ENCODE peak calls at places on chromosomes 7 and 10, in ten cellular contexts. One of them, this sample, is unnamed.

GRCh38 chr10:19412531-19412930 is 363.9 kb downstream of the MALRD1 start:
- DNase-seq in stimulated activated CD4-positive, alpha-beta T cell treated with anti-CD3 and anti-CD28 coated beads, TNF-alpha, amount 100 ng/mL, for 48 hours: no peak
- DNase-seq in fibroblast of the aortic adventitia: peak
- DNase-seq in EL: no peak
- DNase-seq in AG04450: peak
- DNase-seq in activated CD4-positive, alpha-beta T cell treated with anti-CD3 and anti-CD28 coated beads, Interleukin-2, amount 10 ng/mL, durations not matched to agents 7 days and 5 days: no peak
- DNase-seq in NCI-H524: no peak
- DNase-seq in stimulated activated naive B cell treated with anti-CD40 and anti-IgM and Interleukin-4, amounts not matched to agents 10 μg/mL and 1 μg/mL and 100 μg/mL, for 72 hours: no peak
- DNase-seq in activated gamma-delta T cell treated with Interleukin-2 at 50 U/mL for 16 hours: no peak
- DNase-seq in AG09309: no peak
- DNase-seq in this sample: no peak

GRCh38 chr7:112160130-112160770 is 45.9 kb downstream of the DOCK4 start:
- DNase-seq in stimulated activated CD4-positive, alpha-beta T cell treated with anti-CD3 and anti-CD28 coated beads, TNF-alpha, amount 100 ng/mL, for 48 hours: no peak
- DNase-seq in fibroblast of the aortic adventitia: peak
- DNase-seq in EL: no peak
- DNase-seq in AG04450: peak
- DNase-seq in activated CD4-positive, alpha-beta T cell treated with anti-CD3 and anti-CD28 coated beads, Interleukin-2, amount 10 ng/mL, durations not matched to agents 7 days and 5 days: no peak
- DNase-seq in NCI-H524: no peak
- DNase-seq in stimulated activated naive B cell treated with anti-CD40 and anti-IgM and Interleukin-4, amounts not matched to agents 10 μg/mL and 1 μg/mL and 100 μg/mL, for 72 hours: no peak
- DNase-seq in activated gamma-delta T cell treated with Interleukin-2 at 50 U/mL for 16 hours: no peak
- DNase-seq in AG09309: no peak
- DNase-seq in this sample: no peak

GRCh38 chr7:2947381-2947780 is 96.3 kb downstream of the CARD11 start:
- DNase-seq in stimulated activated CD4-positive, alpha-beta T cell treated with anti-CD3 and anti-CD28 coated beads, TNF-alpha, amount 100 ng/mL, for 48 hours: no peak
- DNase-seq in fibroblast of the aortic adventitia: no peak
- DNase-seq in EL: no peak
- DNase-seq in AG04450: no peak
- DNase-seq in activated CD4-positive, alpha-beta T cell treated with anti-CD3 and anti-CD28 coated beads, Interleukin-2, amount 10 ng/mL, durations not matched to agents 7 days and 5 days: no peak
- DNase-seq in NCI-H524: no peak
- DNase-seq in stimulated activated naive B cell treated with anti-CD40 and anti-IgM and Interleukin-4, amounts not matched to agents 10 μg/mL and 1 μg/mL and 100 μg/mL, for 72 hours: no peak
- DNase-seq in activated gamma-delta T cell treated with Interleukin-2 at 50 U/mL for 16 hours: no peak
- DNase-seq in AG09309: no peak
- DNase-seq in this sample: no peak

GRCh38 chr7:136883046-136883445 is 14.6 kb downstream of the CHRM2 start:
- DNase-seq in stimulated activated CD4-positive, alpha-beta T cell treated with anti-CD3 and anti-CD28 coated beads, TNF-alpha, amount 100 ng/mL, for 48 hours: no peak
- DNase-seq in fibroblast of the aortic adventitia: no peak
- DNase-seq in EL: peak
- DNase-seq in AG04450: no peak
- DNase-seq in activated CD4-positive, alpha-beta T cell treated with anti-CD3 and anti-CD28 coated beads, Interleukin-2, amount 10 ng/mL, durations not matched to agents 7 days and 5 days: no peak
- DNase-seq in NCI-H524: no peak
- DNase-seq in stimulated activated naive B cell treated with anti-CD40 and anti-IgM and Interleukin-4, amounts not matched to agents 10 μg/mL and 1 μg/mL and 100 μg/mL, for 72 hours: no peak
- DNase-seq in activated gamma-delta T cell treated with Interleukin-2 at 50 U/mL for 16 hours: no peak
- DNase-seq in AG09309: no peak
- DNase-seq in this sample: no peak

GRCh38 chr7:11516328-11516727 is 315.7 kb downstream of the THSD7A start:
- DNase-seq in stimulated activated CD4-positive, alpha-beta T cell treated with anti-CD3 and anti-CD28 coated beads, TNF-alpha, amount 100 ng/mL, for 48 hours: no peak
- DNase-seq in fibroblast of the aortic adventitia: no peak
- DNase-seq in EL: no peak
- DNase-seq in AG04450: no peak
- DNase-seq in activated CD4-positive, alpha-beta T cell treated with anti-CD3 and anti-CD28 coated beads, Interleukin-2, amount 10 ng/mL, durations not matched to agents 7 days and 5 days: no peak
- DNase-seq in NCI-H524: no peak
- DNase-seq in stimulated activated naive B cell treated with anti-CD40 and anti-IgM and Interleukin-4, amounts not matched to agents 10 μg/mL and 1 μg/mL and 100 μg/mL, for 72 hours: no peak
- DNase-seq in activated gamma-delta T cell treated with Interleukin-2 at 50 U/mL for 16 hours: no peak
- DNase-seq in AG09309: no peak
- DNase-seq in this sample: no peak

GRCh38 chr7:66099232-66099550 is 15.5 kb upstream of the CRCP start:
- DNase-seq in stimulated activated CD4-positive, alpha-beta T cell treated with anti-CD3 and anti-CD28 coated beads, TNF-alpha, amount 100 ng/mL, for 48 hours: no peak
- DNase-seq in fibroblast of the aortic adventitia: peak
- DNase-seq in EL: peak
- DNase-seq in AG04450: no peak
- DNase-seq in activated CD4-positive, alpha-beta T cell treated with anti-CD3 and anti-CD28 coated beads, Interleukin-2, amount 10 ng/mL, durations not matched to agents 7 days and 5 days: no peak
- DNase-seq in NCI-H524: no peak
- DNase-seq in stimulated activated naive B cell treated with anti-CD40 and anti-IgM and Interleukin-4, amounts not matched to agents 10 μg/mL and 1 μg/mL and 100 μg/mL, for 72 hours: no peak
- DNase-seq in activated gamma-delta T cell treated with Interleukin-2 at 50 U/mL for 16 hours: no peak
- DNase-seq in AG09309: no peak
- DNase-seq in this sample: no peak

GRCh38 chr7:120996333-120996982 is 7.9 kb downstream of the CPED1 start:
- DNase-seq in stimulated activated CD4-positive, alpha-beta T cell treated with anti-CD3 and anti-CD28 coated beads, TNF-alpha, amount 100 ng/mL, for 48 hours: no peak
- DNase-seq in fibroblast of the aortic adventitia: peak
- DNase-seq in EL: peak
- DNase-seq in AG04450: peak
- DNase-seq in activated CD4-positive, alpha-beta T cell treated with anti-CD3 and anti-CD28 coated beads, Interleukin-2, amount 10 ng/mL, durations not matched to agents 7 days and 5 days: peak
- DNase-seq in NCI-H524: no peak
- DNase-seq in stimulated activated naive B cell treated with anti-CD40 and anti-IgM and Interleukin-4, amounts not matched to agents 10 μg/mL and 1 μg/mL and 100 μg/mL, for 72 hours: no peak
- DNase-seq in activated gamma-delta T cell treated with Interleukin-2 at 50 U/mL for 16 hours: peak
- DNase-seq in AG09309: peak
- DNase-seq in this sample: no peak

GRCh38 chr10:51706225-51706624 is 6.8 kb upstream of the CSTF2T start:
- DNase-seq in stimulated activated CD4-positive, alpha-beta T cell treated with anti-CD3 and anti-CD28 coated beads, TNF-alpha, amount 100 ng/mL, for 48 hours: no peak
- DNase-seq in fibroblast of the aortic adventitia: peak
- DNase-seq in EL: no peak
- DNase-seq in AG04450: peak
- DNase-seq in activated CD4-positive, alpha-beta T cell treated with anti-CD3 and anti-CD28 coated beads, Interleukin-2, amount 10 ng/mL, durations not matched to agents 7 days and 5 days: no peak
- DNase-seq in NCI-H524: no peak
- DNase-seq in stimulated activated naive B cell treated with anti-CD40 and anti-IgM and Interleukin-4, amounts not matched to agents 10 μg/mL and 1 μg/mL and 100 μg/mL, for 72 hours: no peak
- DNase-seq in activated gamma-delta T cell treated with Interleukin-2 at 50 U/mL for 16 hours: no peak
- DNase-seq in AG09309: peak
- DNase-seq in this sample: no peak

GRCh38 chr7:94115316-94115715 is 111.2 kb upstream of the BET1 start:
- DNase-seq in stimulated activated CD4-positive, alpha-beta T cell treated with anti-CD3 and anti-CD28 coated beads, TNF-alpha, amount 100 ng/mL, for 48 hours: no peak
- DNase-seq in fibroblast of the aortic adventitia: peak
- DNase-seq in EL: peak
- DNase-seq in AG04450: no peak
- DNase-seq in activated CD4-positive, alpha-beta T cell treated with anti-CD3 and anti-CD28 coated beads, Interleukin-2, amount 10 ng/mL, durations not matched to agents 7 days and 5 days: no peak
- DNase-seq in NCI-H524: no peak
- DNase-seq in stimulated activated naive B cell treated with anti-CD40 and anti-IgM and Interleukin-4, amounts not matched to agents 10 μg/mL and 1 μg/mL and 100 μg/mL, for 72 hours: no peak
- DNase-seq in activated gamma-delta T cell treated with Interleukin-2 at 50 U/mL for 16 hours: no peak
- DNase-seq in AG09309: no peak
- DNase-seq in this sample: no peak

GRCh38 chr7:47801423-47801822 is 146.8 kb downstream of the PKD1L1 start:
- DNase-seq in stimulated activated CD4-positive, alpha-beta T cell treated with anti-CD3 and anti-CD28 coated beads, TNF-alpha, amount 100 ng/mL, for 48 hours: no peak
- DNase-seq in fibroblast of the aortic adventitia: no peak
- DNase-seq in EL: no peak
- DNase-seq in AG04450: no peak
- DNase-seq in activated CD4-positive, alpha-beta T cell treated with anti-CD3 and anti-CD28 coated beads, Interleukin-2, amount 10 ng/mL, durations not matched to agents 7 days and 5 days: no peak
- DNase-seq in NCI-H524: no peak
- DNase-seq in stimulated activated naive B cell treated with anti-CD40 and anti-IgM and Interleukin-4, amounts not matched to agents 10 μg/mL and 1 μg/mL and 100 μg/mL, for 72 hours: no peak
- DNase-seq in activated gamma-delta T cell treated with Interleukin-2 at 50 U/mL for 16 hours: no peak
- DNase-seq in AG09309: no peak
- DNase-seq in this sample: no peak

GRCh38 chr7:38535013-38535412 is 96.2 kb downstream of the AMPH start:
- DNase-seq in stimulated activated CD4-positive, alpha-beta T cell treated with anti-CD3 and anti-CD28 coated beads, TNF-alpha, amount 100 ng/mL, for 48 hours: no peak
- DNase-seq in fibroblast of the aortic adventitia: no peak
- DNase-seq in EL: no peak
- DNase-seq in AG04450: no peak
- DNase-seq in activated CD4-positive, alpha-beta T cell treated with anti-CD3 and anti-CD28 coated beads, Interleukin-2, amount 10 ng/mL, durations not matched to agents 7 days and 5 days: no peak
- DNase-seq in NCI-H524: no peak
- DNase-seq in stimulated activated naive B cell treated with anti-CD40 and anti-IgM and Interleukin-4, amounts not matched to agents 10 μg/mL and 1 μg/mL and 100 μg/mL, for 72 hours: no peak
- DNase-seq in activated gamma-delta T cell treated with Interleukin-2 at 50 U/mL for 16 hours: no peak
- DNase-seq in AG09309: no peak
- DNase-seq in this sample: no peak

GRCh38 chr7:127655720-127656119 is 3.7 kb downstream of the SND1 start:
- DNase-seq in stimulated activated CD4-positive, alpha-beta T cell treated with anti-CD3 and anti-CD28 coated beads, TNF-alpha, amount 100 ng/mL, for 48 hours: no peak
- DNase-seq in fibroblast of the aortic adventitia: no peak
- DNase-seq in EL: no peak
- DNase-seq in AG04450: no peak
- DNase-seq in activated CD4-positive, alpha-beta T cell treated with anti-CD3 and anti-CD28 coated beads, Interleukin-2, amount 10 ng/mL, durations not matched to agents 7 days and 5 days: no peak
- DNase-seq in NCI-H524: no peak
- DNase-seq in stimulated activated naive B cell treated with anti-CD40 and anti-IgM and Interleukin-4, amounts not matched to agents 10 μg/mL and 1 μg/mL and 100 μg/mL, for 72 hours: no peak
- DNase-seq in activated gamma-delta T cell treated with Interleukin-2 at 50 U/mL for 16 hours: no peak
- DNase-seq in AG09309: no peak
- DNase-seq in this sample: no peak

GRCh38 chr7:30731619-30732018 is 20.3 kb upstream of the INMT start:
- DNase-seq in stimulated activated CD4-positive, alpha-beta T cell treated with anti-CD3 and anti-CD28 coated beads, TNF-alpha, amount 100 ng/mL, for 48 hours: no peak
- DNase-seq in fibroblast of the aortic adventitia: no peak
- DNase-seq in EL: no peak
- DNase-seq in AG04450: no peak
- DNase-seq in activated CD4-positive, alpha-beta T cell treated with anti-CD3 and anti-CD28 coated beads, Interleukin-2, amount 10 ng/mL, durations not matched to agents 7 days and 5 days: no peak
- DNase-seq in NCI-H524: peak
- DNase-seq in stimulated activated naive B cell treated with anti-CD40 and anti-IgM and Interleukin-4, amounts not matched to agents 10 μg/mL and 1 μg/mL and 100 μg/mL, for 72 hours: no peak
- DNase-seq in activated gamma-delta T cell treated with Interleukin-2 at 50 U/mL for 16 hours: no peak
- DNase-seq in AG09309: no peak
- DNase-seq in this sample: peak

GRCh38 chr10:54139819-54140428 is 661.1 kb downstream of the PCDH15 start:
- DNase-seq in stimulated activated CD4-positive, alpha-beta T cell treated with anti-CD3 and anti-CD28 coated beads, TNF-alpha, amount 100 ng/mL, for 48 hours: no peak
- DNase-seq in fibroblast of the aortic adventitia: no peak
- DNase-seq in EL: no peak
- DNase-seq in AG04450: no peak
- DNase-seq in activated CD4-positive, alpha-beta T cell treated with anti-CD3 and anti-CD28 coated beads, Interleukin-2, amount 10 ng/mL, durations not matched to agents 7 days and 5 days: no peak
- DNase-seq in NCI-H524: no peak
- DNase-seq in stimulated activated naive B cell treated with anti-CD40 and anti-IgM and Interleukin-4, amounts not matched to agents 10 μg/mL and 1 μg/mL and 100 μg/mL, for 72 hours: no peak
- DNase-seq in activated gamma-delta T cell treated with Interleukin-2 at 50 U/mL for 16 hours: no peak
- DNase-seq in AG09309: no peak
- DNase-seq in this sample: no peak

GRCh38 chr7:155166108-155166507 is 96.0 kb downstream of the HTR5A start:
- DNase-seq in stimulated activated CD4-positive, alpha-beta T cell treated with anti-CD3 and anti-CD28 coated beads, TNF-alpha, amount 100 ng/mL, for 48 hours: no peak
- DNase-seq in fibroblast of the aortic adventitia: peak
- DNase-seq in EL: no peak
- DNase-seq in AG04450: no peak
- DNase-seq in activated CD4-positive, alpha-beta T cell treated with anti-CD3 and anti-CD28 coated beads, Interleukin-2, amount 10 ng/mL, durations not matched to agents 7 days and 5 days: no peak
- DNase-seq in NCI-H524: peak
- DNase-seq in stimulated activated naive B cell treated with anti-CD40 and anti-IgM and Interleukin-4, amounts not matched to agents 10 μg/mL and 1 μg/mL and 100 μg/mL, for 72 hours: no peak
- DNase-seq in activated gamma-delta T cell treated with Interleukin-2 at 50 U/mL for 16 hours: no peak
- DNase-seq in AG09309: no peak
- DNase-seq in this sample: no peak

GRCh38 chr10:70672165-70672992 is at the start of gene ADAMTS14:
- DNase-seq in stimulated activated CD4-positive, alpha-beta T cell treated with anti-CD3 and anti-CD28 coated beads, TNF-alpha, amount 100 ng/mL, for 48 hours: no peak
- DNase-seq in fibroblast of the aortic adventitia: peak
- DNase-seq in EL: peak
- DNase-seq in AG04450: no peak
- DNase-seq in activated CD4-positive, alpha-beta T cell treated with anti-CD3 and anti-CD28 coated beads, Interleukin-2, amount 10 ng/mL, durations not matched to agents 7 days and 5 days: no peak
- DNase-seq in NCI-H524: no peak
- DNase-seq in stimulated activated naive B cell treated with anti-CD40 and anti-IgM and Interleukin-4, amounts not matched to agents 10 μg/mL and 1 μg/mL and 100 μg/mL, for 72 hours: no peak
- DNase-seq in activated gamma-delta T cell treated with Interleukin-2 at 50 U/mL for 16 hours: peak
- DNase-seq in AG09309: no peak
- DNase-seq in this sample: no peak

GRCh38 chr10:62916157-62916603 is 100.0 kb upstream of the EGR2 start:
- DNase-seq in stimulated activated CD4-positive, alpha-beta T cell treated with anti-CD3 and anti-CD28 coated beads, TNF-alpha, amount 100 ng/mL, for 48 hours: no peak
- DNase-seq in fibroblast of the aortic adventitia: peak
- DNase-seq in EL: peak
- DNase-seq in AG04450: no peak
- DNase-seq in activated CD4-positive, alpha-beta T cell treated with anti-CD3 and anti-CD28 coated beads, Interleukin-2, amount 10 ng/mL, durations not matched to agents 7 days and 5 days: no peak
- DNase-seq in NCI-H524: no peak
- DNase-seq in stimulated activated naive B cell treated with anti-CD40 and anti-IgM and Interleukin-4, amounts not matched to agents 10 μg/mL and 1 μg/mL and 100 μg/mL, for 72 hours: no peak
- DNase-seq in activated gamma-delta T cell treated with Interleukin-2 at 50 U/mL for 16 hours: no peak
- DNase-seq in AG09309: peak
- DNase-seq in this sample: no peak

GRCh38 chr10:61785410-61786105 is 115.9 kb upstream of the ARID5B start:
- DNase-seq in stimulated activated CD4-positive, alpha-beta T cell treated with anti-CD3 and anti-CD28 coated beads, TNF-alpha, amount 100 ng/mL, for 48 hours: no peak
- DNase-seq in fibroblast of the aortic adventitia: no peak
- DNase-seq in EL: no peak
- DNase-seq in AG04450: no peak
- DNase-seq in activated CD4-positive, alpha-beta T cell treated with anti-CD3 and anti-CD28 coated beads, Interleukin-2, amount 10 ng/mL, durations not matched to agents 7 days and 5 days: no peak
- DNase-seq in NCI-H524: no peak
- DNase-seq in stimulated activated naive B cell treated with anti-CD40 and anti-IgM and Interleukin-4, amounts not matched to agents 10 μg/mL and 1 μg/mL and 100 μg/mL, for 72 hours: no peak
- DNase-seq in activated gamma-delta T cell treated with Interleukin-2 at 50 U/mL for 16 hours: no peak
- DNase-seq in AG09309: no peak
- DNase-seq in this sample: no peak

GRCh38 chr10:85888004-85888403 is 478.6 kb downstream of the GRID1 start:
- DNase-seq in stimulated activated CD4-positive, alpha-beta T cell treated with anti-CD3 and anti-CD28 coated beads, TNF-alpha, amount 100 ng/mL, for 48 hours: no peak
- DNase-seq in fibroblast of the aortic adventitia: no peak
- DNase-seq in EL: no peak
- DNase-seq in AG04450: no peak
- DNase-seq in activated CD4-positive, alpha-beta T cell treated with anti-CD3 and anti-CD28 coated beads, Interleukin-2, amount 10 ng/mL, durations not matched to agents 7 days and 5 days: no peak
- DNase-seq in NCI-H524: no peak
- DNase-seq in stimulated activated naive B cell treated with anti-CD40 and anti-IgM and Interleukin-4, amounts not matched to agents 10 μg/mL and 1 μg/mL and 100 μg/mL, for 72 hours: no peak
- DNase-seq in activated gamma-delta T cell treated with Interleukin-2 at 50 U/mL for 16 hours: no peak
- DNase-seq in AG09309: no peak
- DNase-seq in this sample: no peak

GRCh38 chr10:121702351-121703320 is 104.4 kb upstream of the FGFR2 start:
- DNase-seq in stimulated activated CD4-positive, alpha-beta T cell treated with anti-CD3 and anti-CD28 coated beads, TNF-alpha, amount 100 ng/mL, for 48 hours: no peak
- DNase-seq in fibroblast of the aortic adventitia: no peak
- DNase-seq in EL: peak
- DNase-seq in AG04450: no peak
- DNase-seq in activated CD4-positive, alpha-beta T cell treated with anti-CD3 and anti-CD28 coated beads, Interleukin-2, amount 10 ng/mL, durations not matched to agents 7 days and 5 days: no peak
- DNase-seq in NCI-H524: no peak
- DNase-seq in stimulated activated naive B cell treated with anti-CD40 and anti-IgM and Interleukin-4, amounts not matched to agents 10 μg/mL and 1 μg/mL and 100 μg/mL, for 72 hours: no peak
- DNase-seq in activated gamma-delta T cell treated with Interleukin-2 at 50 U/mL for 16 hours: no peak
- DNase-seq in AG09309: peak
- DNase-seq in this sample: peak

GRCh38 chr10:125163803-125164202 is 3.4 kb upstream of the CTBP2 start:
- DNase-seq in stimulated activated CD4-positive, alpha-beta T cell treated with anti-CD3 and anti-CD28 coated beads, TNF-alpha, amount 100 ng/mL, for 48 hours: no peak
- DNase-seq in fibroblast of the aortic adventitia: no peak
- DNase-seq in EL: no peak
- DNase-seq in AG04450: no peak
- DNase-seq in activated CD4-positive, alpha-beta T cell treated with anti-CD3 and anti-CD28 coated beads, Interleukin-2, amount 10 ng/mL, durations not matched to agents 7 days and 5 days: no peak
- DNase-seq in NCI-H524: no peak
- DNase-seq in stimulated activated naive B cell treated with anti-CD40 and anti-IgM and Interleukin-4, amounts not matched to agents 10 μg/mL and 1 μg/mL and 100 μg/mL, for 72 hours: no peak
- DNase-seq in activated gamma-delta T cell treated with Interleukin-2 at 50 U/mL for 16 hours: no peak
- DNase-seq in AG09309: no peak
- DNase-seq in this sample: no peak

GRCh38 chr10:21171936-21172773 is 275.0 kb upstream of the NEBL start:
- DNase-seq in stimulated activated CD4-positive, alpha-beta T cell treated with anti-CD3 and anti-CD28 coated beads, TNF-alpha, amount 100 ng/mL, for 48 hours: no peak
- DNase-seq in fibroblast of the aortic adventitia: no peak
- DNase-seq in EL: no peak
- DNase-seq in AG04450: no peak
- DNase-seq in activated CD4-positive, alpha-beta T cell treated with anti-CD3 and anti-CD28 coated beads, Interleukin-2, amount 10 ng/mL, durations not matched to agents 7 days and 5 days: no peak
- DNase-seq in NCI-H524: no peak
- DNase-seq in stimulated activated naive B cell treated with anti-CD40 and anti-IgM and Interleukin-4, amounts not matched to agents 10 μg/mL and 1 μg/mL and 100 μg/mL, for 72 hours: no peak
- DNase-seq in activated gamma-delta T cell treated with Interleukin-2 at 50 U/mL for 16 hours: no peak
- DNase-seq in AG09309: no peak
- DNase-seq in this sample: no peak

GRCh38 chr7:98755138-98755898 is 114.5 kb downstream of the TMEM130 start:
- DNase-seq in stimulated activated CD4-positive, alpha-beta T cell treated with anti-CD3 and anti-CD28 coated beads, TNF-alpha, amount 100 ng/mL, for 48 hours: no peak
- DNase-seq in fibroblast of the aortic adventitia: no peak
- DNase-seq in EL: no peak
- DNase-seq in AG04450: no peak
- DNase-seq in activated CD4-positive, alpha-beta T cell treated with anti-CD3 and anti-CD28 coated beads, Interleukin-2, amount 10 ng/mL, durations not matched to agents 7 days and 5 days: no peak
- DNase-seq in NCI-H524: peak
- DNase-seq in stimulated activated naive B cell treated with anti-CD40 and anti-IgM and Interleukin-4, amounts not matched to agents 10 μg/mL and 1 μg/mL and 100 μg/mL, for 72 hours: no peak
- DNase-seq in activated gamma-delta T cell treated with Interleukin-2 at 50 U/mL for 16 hours: no peak
- DNase-seq in AG09309: no peak
- DNase-seq in this sample: no peak

GRCh38 chr7:1156782-1157535 is 3.0 kb downstream of the ZFAND2A start:
- DNase-seq in stimulated activated CD4-positive, alpha-beta T cell treated with anti-CD3 and anti-CD28 coated beads, TNF-alpha, amount 100 ng/mL, for 48 hours: no peak
- DNase-seq in fibroblast of the aortic adventitia: no peak
- DNase-seq in EL: peak
- DNase-seq in AG04450: no peak
- DNase-seq in activated CD4-positive, alpha-beta T cell treated with anti-CD3 and anti-CD28 coated beads, Interleukin-2, amount 10 ng/mL, durations not matched to agents 7 days and 5 days: no peak
- DNase-seq in NCI-H524: no peak
- DNase-seq in stimulated activated naive B cell treated with anti-CD40 and anti-IgM and Interleukin-4, amounts not matched to agents 10 μg/mL and 1 μg/mL and 100 μg/mL, for 72 hours: no peak
- DNase-seq in activated gamma-delta T cell treated with Interleukin-2 at 50 U/mL for 16 hours: no peak
- DNase-seq in AG09309: no peak
- DNase-seq in this sample: no peak

GRCh38 chr10:121418126-121418777 is 180.0 kb downstream of the FGFR2 start:
- DNase-seq in stimulated activated CD4-positive, alpha-beta T cell treated with anti-CD3 and anti-CD28 coated beads, TNF-alpha, amount 100 ng/mL, for 48 hours: no peak
- DNase-seq in fibroblast of the aortic adventitia: no peak
- DNase-seq in EL: no peak
- DNase-seq in AG04450: no peak
- DNase-seq in activated CD4-positive, alpha-beta T cell treated with anti-CD3 and anti-CD28 coated beads, Interleukin-2, amount 10 ng/mL, durations not matched to agents 7 days and 5 days: no peak
- DNase-seq in NCI-H524: no peak
- DNase-seq in stimulated activated naive B cell treated with anti-CD40 and anti-IgM and Interleukin-4, amounts not matched to agents 10 μg/mL and 1 μg/mL and 100 μg/mL, for 72 hours: no peak
- DNase-seq in activated gamma-delta T cell treated with Interleukin-2 at 50 U/mL for 16 hours: no peak
- DNase-seq in AG09309: no peak
- DNase-seq in this sample: no peak

GRCh38 chr7:138581065-138581464 is 120.1 kb downstream of the SVOPL start:
- DNase-seq in stimulated activated CD4-positive, alpha-beta T cell treated with anti-CD3 and anti-CD28 coated beads, TNF-alpha, amount 100 ng/mL, for 48 hours: no peak
- DNase-seq in fibroblast of the aortic adventitia: no peak
- DNase-seq in EL: no peak
- DNase-seq in AG04450: no peak
- DNase-seq in activated CD4-positive, alpha-beta T cell treated with anti-CD3 and anti-CD28 coated beads, Interleukin-2, amount 10 ng/mL, durations not matched to agents 7 days and 5 days: no peak
- DNase-seq in NCI-H524: no peak
- DNase-seq in stimulated activated naive B cell treated with anti-CD40 and anti-IgM and Interleukin-4, amounts not matched to agents 10 μg/mL and 1 μg/mL and 100 μg/mL, for 72 hours: no peak
- DNase-seq in activated gamma-delta T cell treated with Interleukin-2 at 50 U/mL for 16 hours: no peak
- DNase-seq in AG09309: no peak
- DNase-seq in this sample: no peak

GRCh38 chr10:131219955-131220489 is 91.5 kb downstream of the TCERG1L start:
- DNase-seq in stimulated activated CD4-positive, alpha-beta T cell treated with anti-CD3 and anti-CD28 coated beads, TNF-alpha, amount 100 ng/mL, for 48 hours: no peak
- DNase-seq in fibroblast of the aortic adventitia: no peak
- DNase-seq in EL: no peak
- DNase-seq in AG04450: no peak
- DNase-seq in activated CD4-positive, alpha-beta T cell treated with anti-CD3 and anti-CD28 coated beads, Interleukin-2, amount 10 ng/mL, durations not matched to agents 7 days and 5 days: no peak
- DNase-seq in NCI-H524: no peak
- DNase-seq in stimulated activated naive B cell treated with anti-CD40 and anti-IgM and Interleukin-4, amounts not matched to agents 10 μg/mL and 1 μg/mL and 100 μg/mL, for 72 hours: no peak
- DNase-seq in activated gamma-delta T cell treated with Interleukin-2 at 50 U/mL for 16 hours: no peak
- DNase-seq in AG09309: no peak
- DNase-seq in this sample: no peak

GRCh38 chr7:34596887-34597286 is 61.1 kb upstream of the NPSR1 start:
- DNase-seq in stimulated activated CD4-positive, alpha-beta T cell treated with anti-CD3 and anti-CD28 coated beads, TNF-alpha, amount 100 ng/mL, for 48 hours: no peak
- DNase-seq in fibroblast of the aortic adventitia: no peak
- DNase-seq in EL: peak
- DNase-seq in AG04450: no peak
- DNase-seq in activated CD4-positive, alpha-beta T cell treated with anti-CD3 and anti-CD28 coated beads, Interleukin-2, amount 10 ng/mL, durations not matched to agents 7 days and 5 days: no peak
- DNase-seq in NCI-H524: no peak
- DNase-seq in stimulated activated naive B cell treated with anti-CD40 and anti-IgM and Interleukin-4, amounts not matched to agents 10 μg/mL and 1 μg/mL and 100 μg/mL, for 72 hours: no peak
- DNase-seq in activated gamma-delta T cell treated with Interleukin-2 at 50 U/mL for 16 hours: no peak
- DNase-seq in AG09309: no peak
- DNase-seq in this sample: no peak